ENCODE peak calls at places on chromosomes 16 and 17, in five cellular contexts. Q is D341Med, L is SK-N-MC, E is memory B cell, H is NCI-H1417. W is an unnamed sample.

GRCh38 chr16:81940781-81941560 is 70.3 kb downstream of the SDR42E1 start:
- DNase-seq in Q (no peak), L (peak), E (no peak), H (no peak), W (no peak)

GRCh38 chr17:74332763-74333220 is 6.8 kb downstream of the KIF19 start:
- DNase-seq in Q (peak), L (no peak), E (no peak), H (peak), W (peak)

GRCh38 chr17:61409301-61410099 is 9.9 kb downstream of the TBX2 start:
- DNase-seq in Q (peak), L (no peak), E (no peak), H (no peak), W (no peak)

GRCh38 chr17:74190154-74190553 is 13.3 kb upstream of the RPL38 start:
- DNase-seq in Q (peak), L (no peak), E (no peak), H (no peak), W (no peak)

GRCh38 chr17:68821860-68822693 is 133.1 kb downstream of the ABCA8 start:
- DNase-seq in Q (no peak), L (no peak), E (no peak), H (no peak), W (no peak)

GRCh38 chr16:21667575-21667974 is 3.8 kb downstream of the OTOA start:
- DNase-seq in Q (no peak), L (no peak), E (no peak), H (no peak), W (no peak)

GRCh38 chr16:75317101-75317522 is 65.7 kb upstream of the BCAR1 start:
- DNase-seq in Q (no peak), L (no peak), E (no peak), H (no peak), W (no peak)

GRCh38 chr16:57653936-57654335 is 14.2 kb upstream of the ADGRG3 start:
- DNase-seq in Q (no peak), L (no peak), E (no peak), H (peak), W (no peak)

GRCh38 chr16:66304151-66304550 is 62.3 kb upstream of the CDH5 start:
- DNase-seq in Q (no peak), L (no peak), E (no peak), H (no peak), W (no peak)

GRCh38 chr17:42097691-42098661 is at the start of gene ZNF385C:
- DNase-seq in Q (no peak), L (no peak), E (no peak), H (peak), W (peak)

GRCh38 chr17:6474376-6474775 is 30.1 kb downstream of the PIMREG start:
- DNase-seq in Q (no peak), L (no peak), E (no peak), H (no peak), W (no peak)

GRCh38 chr17:2157081-2157480 is 102.2 kb downstream of the HIC1 start:
- DNase-seq in Q (no peak), L (no peak), E (no peak), H (no peak), W (no peak)

GRCh38 chr16:88383401-88384221 is 852 bp downstream of the ZNF469 start:
- DNase-seq in Q (peak), L (no peak), E (no peak), H (no peak), W (no peak)

GRCh38 chr16:2333231-2333630 is 7.3 kb downstream of the ABCA3 start:
- DNase-seq in Q (no peak), L (no peak), E (no peak), H (no peak), W (no peak)